ENCODE peak calls at places on chromosomes 3 and 15, in ten cellular contexts. I, W, Z, Q, L, U, S, B, G and T are unnamed samples.

GRCh38 chr15:60899322-60899966 is 329.7 kb downstream of the RORA start:
- DNase-seq in I (no peak), W (no peak), Z (no peak), Q (no peak), L (no peak), U (no peak), S (no peak), B (no peak), G (no peak), T (no peak)

GRCh38 chr15:87660494-87661129 is 595.9 kb downstream of the NTRK3 start:
- DNase-seq in I (no peak), W (no peak), Z (no peak), Q (no peak), L (no peak), U (no peak), S (no peak), B (no peak), G (no peak), T (peak; percentile 19)

GRCh38 chr15:49902791-49903481 is 216.1 kb downstream of the ATP8B4 start:
- DNase-seq in I (no peak), W (no peak), Z (no peak), Q (peak; percentile 80), L (peak; percentile 89), U (peak; percentile 12), S (no peak), B (no peak), G (peak; percentile 86), T (no peak)

GRCh38 chr3:94336076-94336741 is 273.3 kb downstream of the NSUN3 start:
- DNase-seq in I (no peak), W (peak; percentile 69), Z (peak; percentile 31), Q (peak; percentile 50), L (peak; percentile 33), U (peak; percentile 40), S (peak; percentile 2), B (peak; percentile 3), G (peak; percentile 65), T (no peak)

GRCh38 chr3:194282436-194283122 is 68.5 kb downstream of the CPN2 start:
- DNase-seq in I (no peak), W (no peak), Z (no peak), Q (no peak), L (no peak), U (no peak), S (peak; percentile 44), B (no peak), G (no peak), T (no peak)

GRCh38 chr15:62832231-62832630 is 210.3 kb upstream of the TPM1 start:
- DNase-seq in I (no peak), W (no peak), Z (no peak), Q (no peak), L (no peak), U (no peak), S (no peak), B (no peak), G (no peak), T (no peak)

GRCh38 chr15:73593278-73594074 is 39.7 kb downstream of the NPTN start:
- DNase-seq in I (no peak), W (no peak), Z (no peak), Q (no peak), L (no peak), U (peak; percentile 36), S (peak; percentile 20), B (no peak), G (peak; percentile 66), T (no peak)

GRCh38 chr3:145639880-145640279 is 521.1 kb downstream of the PLOD2 start:
- DNase-seq in I (no peak), W (no peak), Z (no peak), Q (no peak), L (no peak), U (no peak), S (no peak), B (no peak), G (no peak), T (no peak)

GRCh38 chr3:36444909-36445308 is 64.6 kb downstream of the STAC start:
- DNase-seq in I (no peak), W (peak; percentile 66), Z (peak; percentile 3), Q (no peak), L (peak; percentile 56), U (no peak), S (no peak), B (no peak), G (no peak), T (no peak)